ENCODE peak calls at places on chromosomes 1 and 21, in four cellular contexts. A, V, B and F are unnamed samples.

GRCh38 chr1:189619682-189620332 is 857.9 kb downstream of the BRINP3 start:
- DNase-seq in V (no peak), A (no peak), B (peak), F (peak)

GRCh38 chr21:17901458-17902092 is 82.4 kb upstream of the C21orf91 start:
- DNase-seq in B (no peak), A (no peak), V (no peak), F (no peak)

GRCh38 chr21:44713130-44713529 is 1.8 kb upstream of the TSPEAR start:
- DNase-seq in A (no peak), V (no peak), B (no peak), F (no peak)

GRCh38 chr1:41282679-41283317 is 40.7 kb upstream of the SCMH1 start:
- DNase-seq in B (peak), A (peak), V (peak), F (no peak)

GRCh38 chr1:30915491-30916230 is 7.1 kb upstream of the SDC3 start:
- DNase-seq in B (no peak), A (no peak), V (no peak), F (no peak)

GRCh38 chr1:162822391-162823200 is 32.1 kb downstream of the HSD17B7 start:
- DNase-seq in B (peak), A (no peak), V (peak), F (no peak)

GRCh38 chr21:45994738-45995685 is 13.4 kb downstream of the COL6A1 start:
- DNase-seq in B (no peak), V (no peak), A (no peak), F (no peak)

GRCh38 chr21:44732263-44732662 is 20.9 kb upstream of the TSPEAR start:
- DNase-seq in A (no peak), V (no peak), B (no peak), F (no peak)

GRCh38 chr1:7510389-7510931 is 260.6 kb upstream of the VAMP3 start:
- DNase-seq in B (no peak), A (no peak), V (no peak), F (no peak)

GRCh38 chr1:3346478-3346877 is 108.0 kb upstream of the ARHGEF16 start:
- DNase-seq in V (no peak), B (no peak), A (no peak), F (no peak)

GRCh38 chr1:23979387-23980005 is 631 bp downstream of the SRSF10 start:
- DNase-seq in A (no peak), V (no peak), B (no peak), F (no peak)

DNA sequence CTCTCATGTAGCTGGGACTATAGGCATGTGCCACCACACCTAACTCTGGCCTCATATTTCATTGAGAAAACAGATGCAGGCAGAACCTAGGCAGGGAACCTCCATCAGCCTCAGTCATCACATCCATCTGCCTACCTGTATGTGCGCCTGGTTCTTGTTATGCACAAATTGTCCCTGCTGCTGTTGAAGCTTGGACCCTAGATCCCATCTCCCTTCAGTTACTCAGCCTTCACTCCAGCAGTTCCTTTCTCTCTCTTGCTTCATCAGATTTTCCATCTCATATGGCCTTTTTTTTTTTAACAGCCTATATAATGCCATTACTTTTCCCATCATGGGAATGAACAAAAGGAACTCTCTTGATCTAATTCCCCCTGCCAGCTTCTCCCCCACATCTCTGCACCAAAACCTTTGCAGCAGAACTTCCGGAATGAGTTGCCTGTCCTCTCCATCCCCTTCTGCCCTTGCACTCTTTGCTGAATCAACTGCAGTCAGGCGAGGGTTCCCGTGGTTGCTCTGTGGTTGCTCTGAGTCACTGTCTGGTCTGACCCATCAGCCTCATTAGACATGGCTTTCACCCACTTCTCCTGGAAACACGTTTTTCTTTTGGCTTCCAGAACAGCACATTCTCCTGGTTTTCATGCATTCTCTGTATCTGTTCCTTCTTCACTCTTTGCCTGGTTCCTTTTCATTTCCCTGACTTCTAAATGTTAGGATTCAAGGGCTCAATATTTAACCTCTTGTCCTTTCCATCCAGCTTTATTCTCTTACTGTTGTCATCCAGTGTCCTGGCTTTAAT is 41.5 kb downstream of the UBE4B start:
- DNase-seq in V (no peak), B (no peak), A (peak), F (peak)
- TF ChIP-seq SIN3A in V (no peak), B (no peak), A (no peak), F (no peak)

GRCh38 chr1:26064591-26064990 is 2.8 kb downstream of the TRIM63 start:
- DNase-seq in B (no peak), A (no peak), V (no peak), F (no peak)

GRCh38 chr1:26066857-26067256 is 573 bp downstream of the TRIM63 start:
- DNase-seq in A (peak), V (no peak), B (no peak), F (no peak)

GRCh38 chr1:26066160-26066559 is 1.3 kb downstream of the TRIM63 start:
- DNase-seq in A (no peak), V (no peak), B (no peak), F (no peak)

GRCh38 chr1:26069941-26070807 is 2.7 kb upstream of the TRIM63 start:
- DNase-seq in V (no peak), B (no peak), A (peak), F (no peak)

DNA sequence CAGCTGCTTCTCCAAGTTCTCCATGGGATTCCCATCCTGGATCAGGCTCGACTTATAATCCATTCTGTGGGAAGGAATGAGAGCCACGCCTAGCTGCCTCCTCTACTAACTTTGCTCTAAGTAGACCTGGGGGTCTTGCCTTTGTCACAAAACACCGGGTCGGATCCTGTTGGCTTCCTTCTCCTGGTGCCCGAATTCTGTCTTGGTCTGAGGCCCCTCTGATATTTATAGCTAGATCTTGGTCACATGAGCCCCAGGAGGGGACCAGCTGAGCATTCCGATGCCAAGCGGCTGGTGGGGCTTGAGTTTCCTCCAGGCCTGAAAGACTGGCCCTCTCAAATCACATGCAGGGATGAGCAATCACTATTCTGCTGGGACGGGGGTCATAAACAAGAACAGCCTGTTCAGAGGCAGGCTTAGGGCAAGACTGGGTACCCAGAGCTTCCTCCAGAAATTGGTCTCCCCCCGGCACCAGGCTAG is at the start of gene TRIM63:
- DNase-seq in A (no peak), B (no peak), V (no peak), F (no peak)
- TF ChIP-seq SIN3A in A (no peak), B (no peak), V (no peak), F (no peak)

GRCh38 chr1:169711469-169712308 is at the start of gene SELL:
- DNase-seq in A (peak), B (peak), V (peak), F (peak)
- TF ChIP-seq SIN3A in A (no peak), B (no peak), V (no peak), F (no peak)

GRCh38 chr1:65825736-65826135 is 33.0 kb downstream of the PDE4B start:
- DNase-seq in V (no peak), A (no peak), B (no peak), F (no peak)
- TF ChIP-seq SIN3A in V (no peak), A (no peak), B (no peak), F (no peak)